ENCODE peak calls at places on chromosomes 12 and 14, in six cellular contexts. A, S, W, E, K and Z are unnamed samples.

GRCh38 chr12:122081697-122082221 is 3.2 kb downstream of the MLXIP start:
- DNase-seq in A (no peak), S (peak; percentile 92), E (no peak), W (no peak), K (peak; percentile 69), Z (no peak)

GRCh38 chr12:115439008-115439601 is 755.1 kb upstream of the TBX3 start:
- DNase-seq in A (no peak), S (no peak), K (no peak), E (no peak), W (no peak), Z (no peak)

GRCh38 chr12:42144174-42144423 is 575 bp downstream of the GXYLT1 start:
- DNase-seq in W (no peak), A (no peak), S (no peak), K (no peak), E (no peak), Z (no peak)

GRCh38 chr12:131530041-131530332 is 180.9 kb upstream of the SFSWAP start:
- DNase-seq in S (no peak), E (no peak), W (no peak), A (no peak), K (no peak), Z (no peak)

GRCh38 chr12:89067436-89067835 is 284.9 kb downstream of the DUSP6 start:
- DNase-seq in S (peak; percentile 84), E (no peak), W (no peak), A (peak; percentile 15), K (peak; percentile 94), Z (no peak)

GRCh38 chr12:122079532-122080081 is 1.1 kb downstream of the MLXIP start:
- DNase-seq in W (no peak), E (no peak), A (no peak), S (no peak), K (peak; percentile 37), Z (no peak)

GRCh38 chr12:98840325-98840724 is 195.2 kb downstream of the APAF1 start:
- DNase-seq in K (no peak), A (no peak), S (no peak), W (no peak), E (no peak), Z (no peak)

GRCh38 chr12:2925322-2925995 is 33.7 kb upstream of the TEAD4 start:
- DNase-seq in W (no peak), E (no peak), K (peak; percentile 51), S (no peak), A (no peak), Z (no peak)

GRCh38 chr14:63701614-63702291 is 26.1 kb downstream of the SGPP1 start:
- DNase-seq in K (no peak), W (no peak), S (no peak), E (no peak), A (no peak), Z (no peak)

GRCh38 chr12:71439613-71440392 is at the start of gene LGR5:
- DNase-seq in A (no peak), W (no peak), K (peak; percentile 57), S (peak; percentile 32), E (peak; percentile 32), Z (no peak)

GRCh38 chr14:105185001-105185400 is 3.9 kb upstream of the NUDT14 start:
- DNase-seq in K (no peak), E (no peak), S (no peak), A (no peak), W (no peak), Z (no peak)

GRCh38 chr12:67517181-67517887 is 131.2 kb upstream of the DYRK2 start:
- DNase-seq in S (peak; percentile 27), W (no peak), A (peak; percentile 16), K (no peak), E (peak; percentile 87), Z (no peak)

GRCh38 chr12:73529231-73529630 is 1008.4 kb upstream of the ATXN7L3B start:
- DNase-seq in E (no peak), W (no peak), A (no peak), S (no peak), K (no peak), Z (no peak)

GRCh38 chr14:101917413-101918124 is 46.8 kb upstream of the DYNC1H1 start:
- DNase-seq in K (peak; percentile 18), E (no peak), S (no peak), A (no peak), W (no peak), Z (no peak)

GRCh38 chr12:42617622-42618021 is 28.1 kb upstream of the PRICKLE1 start:
- DNase-seq in E (no peak), A (peak; percentile 22), K (peak; percentile 41), S (no peak), W (no peak), Z (no peak)

GRCh38 chr12:123488539-123489230 is 30.7 kb downstream of the SNRNP35 start:
- DNase-seq in K (no peak), E (no peak), A (no peak), S (no peak), W (no peak), Z (no peak)

GRCh38 chr12:5856692-5857091 is 88.4 kb downstream of the ANO2 start:
- DNase-seq in A (no peak), S (no peak), W (no peak), K (no peak), E (no peak), Z (no peak)

GRCh38 chr12:40138526-40138925 is 32.6 kb upstream of the SLC2A13 start:
- DNase-seq in S (no peak), A (no peak), K (no peak), W (no peak), E (no peak), Z (no peak)

GRCh38 chr14:67882973-67883372 is 63.4 kb downstream of the RAD51B start:
- DNase-seq in K (no peak), A (no peak), E (no peak), S (no peak), W (no peak), Z (no peak)

DNA sequence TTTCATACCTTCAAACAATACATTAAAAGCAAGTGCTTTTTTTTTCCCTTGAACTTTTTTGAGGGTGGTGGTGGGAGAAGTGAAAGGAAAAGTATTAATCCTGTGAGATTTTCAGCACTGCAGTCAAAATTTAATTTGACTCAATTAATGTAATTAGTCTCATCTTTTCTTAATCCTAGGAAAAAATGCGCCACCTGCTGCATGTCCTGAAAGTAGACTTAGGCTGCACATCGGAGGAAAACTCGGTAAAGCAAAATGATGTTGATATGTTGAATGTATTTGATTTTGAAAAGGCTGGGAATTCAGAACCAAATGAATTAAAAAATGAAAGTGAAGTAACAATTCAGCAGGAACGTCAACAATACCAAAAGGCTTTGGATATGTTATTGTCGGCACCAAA is 52.2 kb downstream of the SPATA7 start:
- DNase-seq in W (no peak), A (no peak), K (peak; percentile 50), S (no peak), E (no peak), Z (no peak)
- TF ChIP-seq CTCF in W (no peak), A (peak; percentile 56), K (peak; percentile 30), S (no peak), E (no peak), Z (peak; percentile 43)

GRCh38 chr14:72716471-72716870 is 177.4 kb downstream of the DPF3 start:
- DNase-seq in S (no peak), A (no peak), E (no peak), W (no peak), K (peak; percentile 40), Z (no peak)
- TF ChIP-seq CTCF in S (no peak), A (no peak), E (no peak), W (no peak), K (no peak), Z (no peak)

GRCh38 chr12:51521554-51522276 is 69.3 kb upstream of the SCN8A start:
- DNase-seq in A (no peak), S (peak; percentile 20), K (peak; percentile 50), W (no peak), E (no peak), Z (no peak)
- TF ChIP-seq CTCF in A (peak; percentile 39), S (no peak), K (no peak), W (no peak), E (no peak), Z (no peak)

GRCh38 chr12:93650626-93651025 is 26.5 kb upstream of the CRADD start:
- DNase-seq in S (no peak), W (no peak), K (no peak), E (no peak), A (no peak), Z (no peak)
- TF ChIP-seq CTCF in S (no peak), W (no peak), K (no peak), E (no peak), A (no peak), Z (no peak)

GRCh38 chr12:57759360-57759980 is 4.6 kb downstream of the MARCHF9 start:
- DNase-seq in W (no peak), E (peak; percentile 57), A (no peak), K (no peak), S (no peak), Z (no peak)
- TF ChIP-seq CTCF in W (peak; percentile 14), E (peak; percentile 55), A (peak; percentile 70), K (peak; percentile 44), S (peak; percentile 48), Z (peak; percentile 61)